ENCODE peak calls at places on chromosomes 13 and 19, in eight cellular contexts. G is stimulated activated CD4-positive, alpha-beta T cell treated with anti-CD3 and anti-CD28 coated beads, TNF-alpha, amount 100 ng/mL, for 4 hours; C is NCI-H446; Q is NCI-H1105; U is right atrium auricular region; J is amniotic stem cell; R is dermis blood vessel endothelial cell; L is left cardiac atrium. F is an unnamed sample.

GRCh38 chr19:39032164-39032918 is at the start of gene FBXO27:
- DNase-seq in U (no peak), G (no peak), C (no peak), Q (no peak), J (no peak), R (peak), L (peak), F (no peak)

GRCh38 chr19:50344661-50345318 is 15.6 kb upstream of the KCNC3 start:
- DNase-seq in U (no peak), C (no peak), L (no peak), J (no peak), Q (no peak), R (no peak), G (no peak), F (no peak)

GRCh38 chr19:5961969-5962945 is 15.7 kb downstream of the RANBP3 start:
- DNase-seq in J (no peak), R (peak), Q (peak), L (peak), U (no peak), C (peak), G (no peak), F (no peak)

GRCh38 chr19:48218964-48219363 is 36.7 kb downstream of the CARD8 start:
- DNase-seq in L (no peak), Q (no peak), R (peak), U (no peak), C (no peak), J (no peak), G (no peak), F (no peak)

GRCh38 chr19:51366999-51367564 is 894 bp upstream of the ETFB start:
- DNase-seq in Q (no peak), R (no peak), J (no peak), U (peak), L (peak), C (no peak), G (peak), F (no peak)

GRCh38 chr19:28393574-28394336 is 819.2 kb downstream of the UQCRFS1 start:
- DNase-seq in U (no peak), C (no peak), L (no peak), J (no peak), G (no peak), Q (no peak), R (no peak), F (no peak)

GRCh38 chr19:47660435-47660832 is 51.5 kb downstream of the BICRA start:
- DNase-seq in Q (no peak), U (no peak), G (no peak), L (no peak), R (no peak), J (no peak), C (no peak), F (no peak)

GRCh38 chr13:45784755-45785675 is 66.5 kb downstream of the SIAH3 start:
- DNase-seq in R (no peak), J (no peak), Q (no peak), L (no peak), G (no peak), C (no peak), U (no peak), F (no peak)

GRCh38 chr19:32691952-32692726 is 518 bp downstream of the NUDT19 start:
- DNase-seq in G (peak), C (peak), J (peak), L (peak), U (no peak), R (peak), Q (peak), F (peak)

F was measured in HFFc6.